ENCODE peak calls at places on chromosomes 16 and 17, in eight cellular contexts. K is GM12891, S is uterus, W is A549, M is IMR-90, P is suprapubic skin, G is adrenal gland, Q is body of pancreas. X is an unnamed sample.

GRCh38 chr17:27968206-27968732 is 74.2 kb upstream of the NLK start:
- DNase-seq in K (no peak), S (no peak), W (no peak), M (no peak), P (no peak), G (peak), Q (peak), X (peak)

GRCh38 chr17:49045376-49045775 is 48.2 kb downstream of the IGF2BP1 start:
- DNase-seq in K (no peak), S (no peak), W (no peak), M (peak), P (no peak), G (no peak), Q (no peak), X (no peak)

GRCh38 chr17:55285340-55286301 is 20.9 kb downstream of the HLF start:
- DNase-seq in K (no peak), S (peak), W (no peak), M (peak), P (peak), G (peak), Q (peak), X (no peak)

GRCh38 chr17:44547625-44548297 is 9.5 kb upstream of the FZD2 start:
- DNase-seq in K (no peak), S (no peak), W (no peak), M (no peak), P (no peak), G (no peak), Q (peak), X (no peak)

GRCh38 chr16:10616744-10617640 is 36.6 kb upstream of the EMP2 start:
- DNase-seq in K (no peak), S (peak), W (no peak), M (peak), P (peak), G (peak), Q (no peak), X (peak)

GRCh38 chr17:1577657-1578428 is 15.3 kb upstream of the PITPNA start:
- DNase-seq in K (peak), S (no peak), W (no peak), M (no peak), P (no peak), G (peak), Q (peak), X (no peak)

GRCh38 chr16:86665319-86665675 is 86.9 kb downstream of the FOXL1 start:
- DNase-seq in K (no peak), S (no peak), W (no peak), M (peak), P (no peak), G (no peak), Q (no peak), X (no peak)

GRCh38 chr16:67150058-67150832 is 553 bp downstream of the B3GNT9 start:
- DNase-seq in K (peak), S (peak), W (peak), M (peak), P (no peak), G (peak), Q (no peak), X (no peak)

GRCh38 chr16:17053536-17054160 is 417.1 kb downstream of the XYLT1 start:
- DNase-seq in K (no peak), S (no peak), W (no peak), M (no peak), P (no peak), G (no peak), Q (no peak), X (no peak)

GRCh38 chr17:20153231-20153630 is 144.1 kb downstream of the SPECC1 start:
- DNase-seq in K (no peak), S (no peak), W (no peak), M (no peak), P (no peak), G (no peak), Q (no peak), X (no peak)

GRCh38 chr16:80174416-80174815 is 366.4 kb upstream of the DYNLRB2 start:
- DNase-seq in K (no peak), S (no peak), W (no peak), M (peak), P (no peak), G (no peak), Q (no peak), X (no peak)

GRCh38 chr17:68011199-68011665 is 15.0 kb upstream of the C17orf58 start:
- DNase-seq in K (peak), S (peak), W (peak), M (no peak), P (no peak), G (peak), Q (peak), X (peak)

GRCh38 chr17:41474863-41475262 is 6.1 kb downstream of the KRT35 start:
- DNase-seq in K (no peak), S (no peak), W (no peak), M (no peak), P (no peak), G (no peak), Q (no peak), X (no peak)

GRCh38 chr16:83813818-83814653 is 6.3 kb downstream of the HSBP1 start:
- DNase-seq in K (no peak), S (peak), W (peak), M (peak), P (no peak), G (peak), Q (peak), X (no peak)

GRCh38 chr16:65947951-65948350 is 418.5 kb upstream of the CDH5 start:
- DNase-seq in K (no peak), S (no peak), W (no peak), M (no peak), P (no peak), G (no peak), Q (no peak), X (no peak)

GRCh38 chr17:77666881-77667395 is 291.6 kb upstream of the TNRC6C start:
- DNase-seq in K (no peak), S (no peak), W (no peak), M (no peak), P (no peak), G (no peak), Q (no peak), X (no peak)
- TF ChIP-seq POLR2A in K (no peak), S (no peak), W (no peak), M (no peak), P (no peak), G (no peak), Q (no peak), X (no peak)

GRCh38 chr17:38702900-38703741 is 2.0 kb upstream of the MLLT6 start:
- DNase-seq in K (no peak), S (no peak), W (no peak), M (no peak), P (no peak), G (peak), Q (peak), X (peak)

GRCh38 chr17:38702166-38702899 is 2.7 kb upstream of the MLLT6 start:
- DNase-seq in K (no peak), S (peak), W (peak), M (peak), P (peak), G (peak), Q (peak), X (peak)

GRCh38 chr17:38705523-38705802 is 390 bp downstream of the MLLT6 start:
- DNase-seq in K (no peak), S (no peak), W (no peak), M (no peak), P (no peak), G (no peak), Q (no peak), X (peak)

GRCh38 chr17:38704645-38705522 is at the start of gene MLLT6:
- DNase-seq in K (no peak), S (peak), W (peak), M (peak), P (peak), G (peak), Q (peak), X (peak)

DNA sequence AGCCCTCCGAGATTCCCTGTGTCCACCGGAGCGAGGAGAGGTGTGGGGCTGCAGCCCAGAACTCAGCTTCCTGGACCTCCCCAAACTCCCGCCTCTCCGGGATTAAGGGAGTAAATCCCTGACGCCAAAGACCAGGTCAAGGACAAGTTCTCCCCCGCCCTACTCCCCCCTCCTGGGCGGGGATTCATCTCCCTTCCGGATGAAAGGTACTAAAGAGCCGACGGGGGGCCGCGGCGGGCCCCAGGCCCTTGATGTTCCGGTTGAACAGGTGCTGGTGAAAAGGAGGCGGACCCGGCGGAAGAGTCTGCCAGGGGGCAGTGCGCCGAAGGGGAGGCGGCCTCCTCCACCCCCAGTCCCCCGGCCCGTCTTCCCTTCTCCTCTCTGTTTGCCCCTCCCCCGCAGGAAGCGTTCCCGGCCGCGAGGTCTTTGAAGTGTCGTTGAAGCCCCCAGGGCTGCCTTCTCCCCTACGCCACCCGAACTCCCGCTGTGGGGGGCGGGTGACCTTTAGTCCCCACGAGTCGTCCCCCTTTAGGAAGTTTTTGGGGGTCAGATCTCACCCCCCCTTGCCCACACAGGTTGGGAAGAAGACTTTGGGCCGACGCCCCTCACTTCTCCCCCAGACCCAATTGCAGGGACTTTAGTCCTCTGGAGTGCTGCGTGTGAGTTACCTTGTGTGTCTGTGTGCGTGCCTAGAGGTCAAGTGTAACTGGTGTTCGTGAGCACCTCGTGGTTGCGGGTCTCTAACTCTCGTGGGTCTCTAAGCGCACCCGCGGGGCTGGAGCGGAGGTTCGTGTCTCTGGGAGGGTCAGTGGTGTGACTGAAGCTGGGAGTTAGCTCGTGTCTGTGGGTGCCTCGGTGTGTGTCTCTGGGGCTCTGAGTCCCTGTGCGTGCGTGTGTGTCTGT is 1.1 kb upstream of the MLLT6 start:
- DNase-seq in K (peak), S (peak), W (no peak), M (no peak), P (peak), G (peak), Q (peak), X (peak)
- TF ChIP-seq POLR2A in K (peak), S (no peak), W (no peak), M (no peak), P (no peak), G (peak), Q (peak), X (peak)

DNA sequence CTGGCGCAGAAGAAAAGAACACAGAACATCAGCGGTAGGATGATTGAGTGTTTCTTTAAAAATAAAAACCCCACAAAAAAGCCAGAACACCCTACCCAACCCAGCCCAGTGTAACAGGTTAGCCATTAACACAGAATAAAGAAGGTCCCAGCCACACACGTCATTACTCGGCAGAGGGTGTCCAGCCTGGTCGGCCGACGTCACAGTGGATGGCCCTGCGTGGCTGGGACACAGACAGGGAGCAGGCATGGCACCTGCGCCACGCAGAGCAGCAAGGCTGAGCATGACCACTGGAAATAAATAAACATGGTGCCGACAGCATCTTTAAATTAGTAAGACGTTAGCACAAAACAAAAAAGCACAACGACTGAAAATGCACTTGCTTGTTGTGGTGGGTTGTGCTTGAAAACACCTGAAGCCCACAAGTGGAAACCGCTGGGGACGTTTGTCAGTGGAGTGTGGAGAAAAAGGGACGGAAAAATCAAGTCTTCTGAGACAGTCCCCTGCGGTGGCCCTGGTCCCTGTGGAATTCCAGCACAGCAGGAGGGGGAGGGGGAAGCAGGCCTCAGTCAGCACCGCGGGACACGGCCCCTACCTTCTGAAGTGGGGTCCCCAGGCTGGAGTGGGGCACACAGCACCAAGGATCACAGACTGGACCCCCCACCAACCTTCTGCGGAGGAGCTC is 39.2 kb downstream of the SLC7A5 start:
- DNase-seq in K (no peak), S (no peak), W (no peak), M (no peak), P (no peak), G (no peak), Q (no peak), X (no peak)
- TF ChIP-seq POLR2A in K (peak), S (no peak), W (no peak), M (no peak), P (no peak), G (no peak), Q (no peak), X (no peak)

DNA sequence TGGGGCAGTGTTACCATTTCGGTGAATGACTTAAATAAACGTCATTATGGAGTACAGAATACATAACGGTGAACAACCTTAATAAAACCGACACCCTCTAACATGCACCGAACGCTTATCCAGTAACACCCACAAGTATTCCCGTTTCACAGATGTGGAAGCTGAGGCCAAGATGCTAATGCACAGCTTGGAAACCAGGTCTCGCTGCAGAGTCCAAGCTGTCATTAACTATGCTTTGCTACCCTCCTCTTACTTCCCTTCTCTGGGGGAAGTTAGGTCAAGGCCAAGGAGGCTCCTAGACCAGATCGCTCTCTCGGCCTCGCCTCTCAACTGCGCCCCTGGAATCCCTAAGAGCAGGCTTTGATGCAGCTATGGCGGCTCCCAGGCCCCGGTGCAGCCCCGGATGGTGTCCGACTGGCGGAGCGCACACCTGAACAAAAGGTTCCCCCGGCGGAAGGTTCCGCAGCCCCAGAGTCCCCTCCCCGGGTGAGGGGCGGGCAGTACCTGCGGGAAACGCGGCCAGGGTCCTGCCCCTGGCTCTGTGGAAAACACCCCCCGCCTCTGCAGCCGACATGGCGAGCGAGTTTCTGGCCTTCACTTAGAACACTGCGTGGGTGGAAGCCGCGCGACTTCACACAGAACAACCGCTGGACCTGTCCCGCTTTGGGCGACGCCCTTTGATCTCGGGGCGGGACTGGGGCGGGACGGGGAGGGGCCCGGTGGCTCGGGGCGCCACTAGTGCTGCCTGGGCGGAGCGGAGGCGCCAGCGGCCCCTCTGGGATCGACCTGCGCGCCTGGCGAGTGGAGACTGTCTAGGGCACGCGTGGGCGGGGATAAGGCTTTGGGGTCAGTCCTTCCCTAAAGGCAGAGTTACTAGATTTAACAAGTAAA is at the start of gene CPPED1:
- DNase-seq in K (peak), S (peak), W (peak), M (peak), P (peak), G (peak), Q (peak), X (peak)
- TF ChIP-seq POLR2A in K (peak), S (no peak), W (peak), M (peak), P (no peak), G (peak), Q (peak), X (peak)

GRCh38 chr16:1606774-1607173 is 5.1 kb downstream of the IFT140 start:
- DNase-seq in K (no peak), S (no peak), W (no peak), M (no peak), P (no peak), G (no peak), Q (no peak), X (no peak)

GRCh38 chr16:1610841-1611653 is 825 bp downstream of the IFT140 start:
- DNase-seq in K (no peak), S (no peak), W (no peak), M (no peak), P (no peak), G (peak), Q (no peak), X (no peak)

GRCh38 chr16:1612320-1613111 is at the start of gene CRAMP1:
- DNase-seq in K (no peak), S (no peak), W (peak), M (no peak), P (no peak), G (peak), Q (no peak), X (peak)

GRCh38 chr16:1613240-1613639 is 1.1 kb downstream of the CRAMP1 start:
- DNase-seq in K (no peak), S (no peak), W (no peak), M (no peak), P (no peak), G (no peak), Q (no peak), X (peak)

DNA sequence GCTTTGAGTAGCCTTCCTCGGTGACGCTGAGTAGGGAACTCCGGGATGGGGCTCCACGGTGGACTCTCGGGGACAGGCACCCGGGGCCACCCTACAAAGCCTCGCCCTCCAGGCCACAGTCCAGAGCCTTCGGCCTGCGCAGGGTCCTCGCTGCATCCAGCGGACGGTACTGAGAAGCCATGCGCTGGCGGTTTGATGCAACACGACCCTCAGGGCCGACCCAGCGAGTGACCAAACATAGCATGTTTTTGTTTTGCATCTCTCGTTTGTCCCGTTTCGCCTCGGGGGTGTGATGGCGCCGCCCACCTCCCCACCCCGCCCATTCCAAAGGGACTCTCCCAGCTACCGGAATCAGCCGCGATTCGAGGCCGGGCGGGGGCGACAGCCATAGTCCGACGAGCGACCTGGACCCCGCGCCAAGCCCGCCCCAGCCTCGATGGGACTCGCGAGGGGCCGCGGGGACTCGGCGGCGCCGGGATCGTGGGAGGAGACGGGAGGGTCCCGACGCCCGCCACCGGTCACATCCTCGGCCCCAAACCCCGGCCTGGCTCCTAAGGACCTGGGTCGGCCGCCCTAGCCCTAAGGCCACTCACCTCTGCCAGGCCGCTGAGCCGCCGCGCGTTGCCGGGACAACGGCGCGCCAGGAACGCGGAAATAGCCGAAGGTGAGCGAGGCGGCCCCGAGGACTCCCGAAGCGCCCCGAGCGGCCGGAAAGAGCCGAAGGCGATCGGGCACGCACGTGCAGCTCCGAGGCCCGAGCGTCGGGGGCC is 1.6 kb downstream of the IFT140 start:
- DNase-seq in K (peak), S (peak), W (peak), M (peak), P (peak), G (peak), Q (peak), X (peak)
- TF ChIP-seq POLR2A in K (no peak), S (no peak), W (peak), M (peak), P (no peak), G (peak), Q (peak), X (no peak)

GRCh38 chr16:89264800-89265550 is 47.5 kb downstream of the ZNF778 start:
- DNase-seq in K (no peak), S (no peak), W (no peak), M (no peak), P (no peak), G (no peak), Q (no peak), X (no peak)
- TF ChIP-seq POLR2A in K (no peak), S (no peak), W (no peak), M (no peak), P (no peak), G (no peak), Q (no peak), X (no peak)

DNA sequence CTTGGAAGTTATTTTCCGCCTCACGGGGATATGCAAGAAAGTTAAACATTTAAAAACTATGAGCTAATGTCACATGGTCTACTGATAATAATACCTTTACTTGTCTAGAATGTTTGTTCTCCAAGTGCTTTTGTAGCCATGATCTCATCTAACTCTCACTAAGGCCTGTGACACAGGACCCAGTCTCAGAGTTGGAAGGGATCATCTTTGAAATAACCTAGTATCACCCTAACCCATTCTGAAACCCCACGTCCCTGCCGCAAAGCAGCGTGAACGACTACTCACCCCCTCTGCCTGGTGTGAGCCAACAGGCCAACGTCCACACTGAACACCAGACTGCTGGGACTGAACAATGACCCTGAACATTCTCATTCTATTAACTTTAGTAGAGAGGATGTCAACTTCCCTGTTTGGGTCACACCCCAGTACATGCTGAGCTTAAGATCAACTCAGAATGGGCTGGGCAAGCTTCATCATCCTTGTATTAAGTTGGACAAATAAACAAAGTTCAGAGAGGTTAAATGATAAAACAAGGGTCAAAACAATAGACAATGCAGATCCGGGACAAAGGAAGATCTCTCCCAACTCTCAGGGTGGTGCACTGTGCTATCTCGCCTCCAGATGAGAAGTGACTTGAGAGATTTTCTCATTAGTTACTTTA is 54.8 kb upstream of the BCAR1 start:
- DNase-seq in K (no peak), S (no peak), W (peak), M (peak), P (no peak), G (no peak), Q (peak), X (peak)
- TF ChIP-seq POLR2A in K (no peak), S (no peak), W (no peak), M (peak), P (no peak), G (no peak), Q (peak), X (no peak)

GRCh38 chr17:42659079-42659931 is at the start of gene TUBG2:
- DNase-seq in K (peak), S (peak), W (peak), M (peak), P (no peak), G (peak), Q (peak), X (peak)
- TF ChIP-seq POLR2A in K (no peak), S (peak), W (peak), M (no peak), P (no peak), G (peak), Q (peak), X (peak)